ENCODE peak calls at places on chromosomes 2 and 18, in nine cellular contexts. L is nucleus accumbens; V is LoVo; I is Kasumi-1; F is A549; J is hippocampal formation; A is nephron progenitor cell; S is kidney tubule cell; N is central memory CD4-positive, alpha-beta T cell. M is an unnamed sample.

GRCh38 chr18:24695168-24695567 is 234.7 kb downstream of the HRH4 start:
- DNase-seq in J (no peak), V (no peak), N (no peak), A (no peak), I (no peak), F (no peak), L (no peak), S (no peak), M (no peak)

GRCh38 chr2:235432741-235433520 is 60.9 kb upstream of the AGAP1 start:
- DNase-seq in V (no peak), F (no peak), N (no peak), I (no peak), J (no peak), S (peak), L (no peak), A (no peak), M (no peak)

GRCh38 chr2:220783651-220784050 is 788.5 kb downstream of the EPHA4 start:
- DNase-seq in I (no peak), L (no peak), J (no peak), N (no peak), V (no peak), F (no peak), A (no peak), S (no peak), M (no peak)

GRCh38 chr18:42437646-42438045 is 482.6 kb downstream of the PIK3C3 start:
- DNase-seq in A (no peak), F (no peak), L (no peak), S (peak), I (no peak), V (no peak), N (no peak), J (no peak), M (no peak)

GRCh38 chr2:172357442-172357841 is 69.9 kb upstream of the ITGA6 start:
- DNase-seq in N (no peak), S (no peak), V (no peak), A (no peak), I (no peak), L (no peak), F (no peak), J (no peak), M (no peak)

GRCh38 chr2:184920451-184920965 is 322.2 kb downstream of the ZNF804A start:
- DNase-seq in A (no peak), V (no peak), I (no peak), F (no peak), S (no peak), N (no peak), J (no peak), L (no peak), M (no peak)

GRCh38 chr18:35695803-35696202 is 114.3 kb downstream of the GALNT1 start:
- DNase-seq in A (no peak), I (no peak), V (no peak), N (no peak), L (peak), F (no peak), S (no peak), J (peak), M (no peak)

GRCh38 chr2:8418721-8419120 is 263.1 kb upstream of the ID2 start:
- DNase-seq in J (no peak), I (no peak), A (no peak), F (no peak), S (no peak), N (no peak), L (no peak), V (no peak), M (no peak)

GRCh38 chr2:109290887-109291675 is 162.1 kb downstream of the SH3RF3 start:
- DNase-seq in I (no peak), V (no peak), J (no peak), L (no peak), F (no peak), S (peak), N (no peak), A (no peak), M (no peak)

GRCh38 chr2:190415794-190416729 is 7.9 kb downstream of the MFSD6 start:
- DNase-seq in V (no peak), A (no peak), F (no peak), S (no peak), I (no peak), L (no peak), N (no peak), J (no peak), M (no peak)

GRCh38 chr2:215796160-215796559 is 217.2 kb downstream of the MREG start:
- DNase-seq in V (no peak), I (peak), J (no peak), L (no peak), S (peak), A (no peak), F (no peak), N (no peak), M (peak)

GRCh38 chr2:45781464-45781811 is 130.0 kb downstream of the PRKCE start:
- DNase-seq in L (no peak), A (no peak), V (no peak), F (no peak), N (no peak), I (no peak), J (no peak), S (no peak), M (no peak)

GRCh38 chr2:208820289-208820688 is 413.7 kb downstream of the PTH2R start:
- DNase-seq in A (no peak), N (no peak), L (no peak), S (peak), I (peak), F (no peak), J (no peak), V (peak), M (peak)

GRCh38 chr2:198930170-198930569 is 527.6 kb downstream of the SATB2 start:
- DNase-seq in S (peak), N (no peak), I (peak), J (no peak), V (no peak), F (no peak), L (no peak), A (no peak), M (no peak)

GRCh38 chr2:124032799-124033198 is 7.7 kb downstream of the CNTNAP5 start:
- DNase-seq in N (no peak), J (no peak), L (no peak), F (no peak), I (no peak), V (no peak), S (no peak), A (no peak), M (no peak)

GRCh38 chr2:58131191-58132011 is 84.8 kb downstream of the VRK2 start:
- DNase-seq in J (no peak), V (no peak), I (no peak), S (no peak), A (peak), L (no peak), F (no peak), N (no peak), M (no peak)

GRCh38 chr2:28292491-28292890 is 100.2 kb upstream of the FOSL2 start:
- DNase-seq in S (peak), L (no peak), N (no peak), J (no peak), V (no peak), I (no peak), F (no peak), A (no peak), M (no peak)

GRCh38 chr2:107430596-107431266 is 396.0 kb upstream of the RGPD4 start:
- DNase-seq in L (no peak), I (no peak), J (no peak), A (no peak), S (no peak), V (no peak), F (no peak), N (no peak), M (no peak)

GRCh38 chr2:122634261-122634660 is 878.8 kb downstream of the TSN start:
- DNase-seq in S (peak), N (no peak), J (no peak), F (no peak), I (no peak), A (no peak), L (no peak), V (peak), M (peak)

GRCh38 chr2:186256540-186256939 is 229.5 kb upstream of the ZC3H15 start:
- DNase-seq in A (no peak), J (no peak), S (peak), F (peak), L (no peak), V (peak), I (peak), N (no peak), M (peak)

GRCh38 chr18:8998481-8999217 is 103.8 kb upstream of the NDUFV2 start:
- DNase-seq in S (no peak), F (no peak), L (no peak), I (no peak), V (no peak), A (no peak), J (no peak), N (no peak), M (no peak)

GRCh38 chr2:240248981-240249422 is 108.5 kb upstream of the OTOS start:
- DNase-seq in L (no peak), N (no peak), J (no peak), A (no peak), S (no peak), F (no peak), V (no peak), I (no peak), M (no peak)

GRCh38 chr2:108884629-108885028 is 98.1 kb downstream of the CCDC138 start:
- DNase-seq in V (no peak), A (no peak), F (no peak), I (no peak), L (no peak), J (no peak), N (no peak), S (no peak), M (no peak)

GRCh38 chr2:238561230-238561629 is 134.5 kb downstream of the ASB1 start:
- DNase-seq in V (peak), I (no peak), F (peak), N (no peak), S (no peak), L (no peak), J (no peak), A (no peak), M (peak)

GRCh38 chr2:119488245-119489182 is 35.8 kb downstream of the SCTR start:
- DNase-seq in N (no peak), I (no peak), S (peak), L (no peak), V (no peak), F (no peak), A (no peak), J (no peak), M (no peak)

GRCh38 chr18:11548940-11549551 is 60.4 kb upstream of the SLC35G4 start:
- DNase-seq in F (no peak), N (no peak), J (no peak), I (no peak), L (no peak), S (no peak), V (no peak), A (no peak), M (no peak)

GRCh38 chr2:206085742-206086445 is at the start of gene INO80D:
- DNase-seq in F (peak), J (peak), A (peak), V (peak), I (peak), L (peak), N (peak), S (peak), M (peak)

M was measured in PC-3.